ENCODE peak calls at places on chromosomes 3 and 15, in four cellular contexts. One of them, this sample, is unnamed.

GRCh38 chr3:8702560-8702959 is 31.0 kb upstream of the CAV3 start:
- DNase-seq in osteoblast: no peak
- DNase-seq in AG08396: no peak
- DNase-seq in hypothalamus: no peak
- DNase-seq in this sample: no peak

GRCh38 chr15:78003539-78004008 is 73.9 kb downstream of the TBC1D2B start:
- DNase-seq in osteoblast: no peak
- DNase-seq in AG08396: no peak
- DNase-seq in hypothalamus: no peak
- DNase-seq in this sample: no peak

GRCh38 chr15:90585863-90586262 is 56.1 kb downstream of the CRTC3 start:
- DNase-seq in osteoblast: no peak
- DNase-seq in AG08396: no peak
- DNase-seq in hypothalamus: no peak
- DNase-seq in this sample: no peak

GRCh38 chr3:13597661-13598060 is 48.7 kb downstream of the FBLN2 start:
- DNase-seq in osteoblast: no peak
- DNase-seq in AG08396: no peak
- DNase-seq in hypothalamus: no peak
- DNase-seq in this sample: no peak

GRCh38 chr15:28984421-28985375 is 98.9 kb downstream of the APBA2 start:
- DNase-seq in osteoblast: no peak
- DNase-seq in AG08396: peak; percentile 72
- DNase-seq in hypothalamus: peak; percentile 87
- DNase-seq in this sample: peak; percentile 91

GRCh38 chr15:41940441-41940857 is 31.9 kb downstream of the EHD4 start:
- DNase-seq in osteoblast: peak; percentile 91
- DNase-seq in AG08396: no peak
- DNase-seq in hypothalamus: no peak
- DNase-seq in this sample: no peak

GRCh38 chr15:72685301-72685924 is 569 bp downstream of the HIGD2B start:
- DNase-seq in osteoblast: no peak
- DNase-seq in AG08396: no peak
- DNase-seq in hypothalamus: no peak
- DNase-seq in this sample: no peak

GRCh38 chr15:66045542-66045941 is 176.3 kb downstream of the RAB11A start:
- DNase-seq in osteoblast: no peak
- DNase-seq in AG08396: no peak
- DNase-seq in hypothalamus: no peak
- DNase-seq in this sample: no peak

GRCh38 chr3:110101361-110101760 is 764.0 kb upstream of the DPPA4 start:
- DNase-seq in osteoblast: no peak
- DNase-seq in AG08396: peak; percentile 7
- DNase-seq in hypothalamus: no peak
- DNase-seq in this sample: no peak

GRCh38 chr15:56016281-56016680 is 22.9 kb upstream of the NEDD4 start:
- DNase-seq in osteoblast: no peak
- DNase-seq in AG08396: no peak
- DNase-seq in hypothalamus: no peak
- DNase-seq in this sample: no peak

GRCh38 chr15:99307735-99308134 is 56.5 kb downstream of the LRRC28 start:
- DNase-seq in osteoblast: no peak
- DNase-seq in AG08396: no peak
- DNase-seq in hypothalamus: no peak
- DNase-seq in this sample: no peak

GRCh38 chr3:126488205-126488604 is 12.5 kb upstream of the ZXDC start:
- DNase-seq in osteoblast: peak; percentile 82
- DNase-seq in AG08396: no peak
- DNase-seq in hypothalamus: no peak
- DNase-seq in this sample: no peak

GRCh38 chr3:53161345-53161819 is 373 bp downstream of the PRKCD start:
- DNase-seq in osteoblast: peak; percentile 95
- DNase-seq in AG08396: peak; percentile 67
- DNase-seq in hypothalamus: no peak
- DNase-seq in this sample: no peak

GRCh38 chr3:160588023-160588422 is 22.7 kb upstream of the KPNA4 start:
- DNase-seq in osteoblast: no peak
- DNase-seq in AG08396: no peak
- DNase-seq in hypothalamus: no peak
- DNase-seq in this sample: no peak

This sample was measured in midbrain.